ENCODE peak calls at places on chromosomes 1 and 21, in nine cellular contexts. P is tibial artery; V is body of pancreas; G is fibroblast of lung; Z is HFF-Myc; X is CD8-positive, alpha-beta T cell; Y is cardiac fibroblast; W is A549; Q is GM12865. R is an unnamed sample.

GRCh38 chr1:7365706-7366105 is 405.4 kb upstream of the VAMP3 start:
- DNase-seq in V (no peak), W (no peak), Z (no peak), G (no peak), Y (no peak), Q (no peak), X (no peak), P (no peak), R (no peak)

GRCh38 chr21:35011681-35012080 is 37.4 kb downstream of the RUNX1 start:
- DNase-seq in G (peak; percentile 67), P (no peak), Q (no peak), Z (no peak), X (no peak), V (no peak), Y (no peak), W (no peak), R (peak; percentile 48)

GRCh38 chr1:201877877-201878339 is 10.8 kb upstream of the SHISA4 start:
- DNase-seq in W (peak; percentile 57), Q (peak; percentile 55), Z (no peak), X (no peak), Y (peak; percentile 71), P (no peak), G (peak; percentile 46), V (peak; percentile 34), R (peak; percentile 78)

GRCh38 chr1:35559317-35559944 is 1.8 kb downstream of the NCDN start:
- DNase-seq in Q (no peak), P (no peak), V (no peak), X (no peak), Y (no peak), W (no peak), Z (no peak), G (no peak), R (no peak)

GRCh38 chr21:27112186-27112585 is 145.3 kb upstream of the ADAMTS5 start:
- DNase-seq in G (no peak), Q (no peak), X (no peak), W (no peak), P (no peak), Z (no peak), V (no peak), Y (no peak), R (no peak)

GRCh38 chr21:46605759-46606426 is 1.0 kb upstream of the S100B start:
- DNase-seq in G (no peak), Q (peak; percentile 74), W (no peak), V (peak; percentile 22), X (peak; percentile 39), P (peak; percentile 59), Z (no peak), Y (no peak), R (no peak)

GRCh38 chr1:159469921-159470595 is 30.5 kb downstream of the OR10J1 start:
- DNase-seq in V (no peak), W (no peak), P (no peak), Z (no peak), Q (no peak), X (no peak), G (no peak), Y (peak; percentile 38), R (no peak)

GRCh38 chr1:20405893-20406604 is 80.0 kb downstream of the CAMK2N1 start:
- DNase-seq in X (no peak), W (no peak), P (no peak), G (peak; percentile 82), Y (peak; percentile 61), Q (no peak), V (no peak), Z (no peak), R (peak; percentile 13)

DNA sequence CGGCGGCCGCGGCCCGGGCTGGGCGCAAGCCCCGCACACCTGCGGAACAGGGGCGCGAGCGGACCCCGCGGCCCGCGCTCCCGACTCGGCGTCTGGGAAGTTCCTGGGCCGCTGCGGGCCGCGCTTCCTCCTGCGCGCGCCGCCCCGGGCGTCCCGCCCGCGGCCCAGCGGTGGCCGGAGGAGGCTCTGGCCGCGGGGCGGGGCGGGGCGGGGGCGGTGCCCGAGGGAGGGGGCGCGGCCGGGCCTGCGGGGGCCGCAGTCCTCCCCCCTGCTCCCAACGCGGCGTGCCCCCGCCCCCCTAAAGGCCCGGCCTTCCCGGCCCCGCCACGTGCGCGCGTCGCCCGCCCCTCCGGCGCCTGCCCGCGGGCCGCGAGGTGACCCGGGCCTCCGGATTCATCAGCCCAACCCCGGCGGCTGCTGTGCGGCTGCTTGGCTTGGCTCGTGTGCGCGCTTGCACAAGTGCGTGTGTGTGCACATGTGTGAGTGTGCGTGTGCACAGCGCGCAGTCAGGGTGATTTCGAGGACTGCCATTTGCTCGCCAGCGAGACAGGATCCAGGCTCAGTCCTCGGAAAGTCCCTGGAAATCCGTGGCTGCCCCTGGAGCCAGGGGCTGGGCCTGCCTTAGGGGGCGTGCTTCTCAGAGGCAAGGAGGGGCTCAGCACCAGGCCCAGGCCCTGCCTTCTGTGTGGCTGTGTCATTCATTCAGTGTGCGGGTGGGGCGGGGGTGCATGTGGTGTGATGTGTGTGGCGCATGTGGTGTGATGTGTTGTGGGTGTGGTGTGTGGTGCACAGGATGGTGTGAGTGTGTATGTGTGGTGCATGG is at the start of gene C2CD2:
- DNase-seq in Q (peak; percentile 89), P (peak; percentile 51), Y (peak; percentile 65), W (peak; percentile 64), V (peak; percentile 65), G (peak; percentile 76), Z (peak; percentile 42), X (no peak), R (peak; percentile 66)
- TF ChIP-seq CTCF in Q (no peak), P (no peak), Y (no peak), W (no peak), V (no peak), G (no peak), Z (no peak), X (no peak), R (no peak)

GRCh38 chr1:151036356-151036755 is at the start of gene BNIPL:
- DNase-seq in W (no peak), V (no peak), P (no peak), Y (no peak), G (no peak), Z (no peak), Q (no peak), X (no peak), R (no peak)
- H3K4me3 ChIP-seq in W (no peak within 1 kb of the TSS), V (no peak within 1 kb of the TSS), P (no peak within 1 kb of the TSS), Y (no peak within 1 kb of the TSS), G (no peak within 1 kb of the TSS), Z (no peak within 1 kb of the TSS), Q (no peak within 1 kb of the TSS), X (no peak within 1 kb of the TSS), R (no peak within 1 kb of the TSS)

GRCh38 chr1:212207822-212208520 is 77.2 kb upstream of the PPP2R5A start:
- DNase-seq in P (no peak), Q (no peak), X (no peak), G (no peak), Z (no peak), V (no peak), W (no peak), Y (peak; percentile 8), R (no peak)
- TF ChIP-seq CTCF in P (no peak), Q (no peak), X (no peak), G (no peak), Z (no peak), V (no peak), W (no peak), Y (no peak), R (no peak)

GRCh38 chr1:3652538-3653285 is 396 bp downstream of the TP73 start:
- DNase-seq in Y (no peak), P (no peak), W (no peak), V (no peak), G (no peak), Z (no peak), Q (peak; percentile 65), X (no peak), R (no peak)

GRCh38 chr1:3649342-3650247 is at the start of gene WRAP73:
- DNase-seq in G (peak; percentile 90), Q (peak; percentile 97), V (peak; percentile 87), Z (peak; percentile 57), P (peak; percentile 86), X (peak; percentile 79), Y (peak; percentile 91), W (peak; percentile 86), R (peak; percentile 93)

GRCh38 chr1:3651939-3652537 is at the start of gene TP73:
- DNase-seq in P (no peak), Y (no peak), X (no peak), Z (no peak), Q (peak; percentile 84), W (no peak), G (peak; percentile 9), V (no peak), R (no peak)

GRCh38 chr1:3650248-3651010 is 526 bp upstream of the WRAP73 start:
- DNase-seq in W (no peak), V (no peak), X (no peak), Q (no peak), Z (no peak), G (no peak), P (no peak), Y (no peak), R (no peak)

GRCh38 chr1:3651011-3651938 is 1.0 kb upstream of the TP73 start:
- DNase-seq in V (no peak), P (no peak), G (no peak), Z (no peak), Y (peak; percentile 19), Q (peak; percentile 62), W (peak; percentile 19), X (no peak), R (no peak)
- H3K4me3 ChIP-seq in V (no peak overlapping the region), P (peak overlapping the region; percentile 3), G (no peak overlapping the region), Z (no peak overlapping the region), Y (no peak overlapping the region), Q (peak overlapping the region; percentile 79), W (peak overlapping the region; percentile 46), X (peak overlapping the region; percentile 19), R (no peak overlapping the region)

GRCh38 chr1:207565546-207566468 is 69.8 kb downstream of the CR1 start:
- DNase-seq in V (no peak), Q (peak; percentile 2), P (no peak), X (no peak), G (no peak), W (peak; percentile 27), Y (peak; percentile 16), Z (no peak), R (peak; percentile 27)
- TF ChIP-seq CTCF in V (peak; percentile 27), Q (peak; percentile 19), P (no peak), X (no peak), G (peak; percentile 37), W (peak; percentile 41), Y (peak; percentile 36), Z (peak; percentile 34), R (peak; percentile 59)

R was measured in choroid plexus epithelial cell.